ENCODE peak calls at places on chromosomes 3 and 15, in seven cellular contexts. U is NB4; A is omental fat pad; Y is neural crest cell; S is choroid plexus epithelial cell; Q is cardiac muscle cell; D is CD8-positive, alpha-beta T cell. G is an unnamed sample.

GRCh38 chr15:58346361-58346760 is 85.4 kb upstream of the LIPC start:
- DNase-seq in Y (no peak), U (no peak), D (no peak), S (peak), Q (peak), A (no peak), G (no peak)

GRCh38 chr15:86002444-86002843 is 77.2 kb upstream of the AGBL1 start:
- DNase-seq in S (no peak), A (no peak), U (no peak), Y (no peak), D (no peak), Q (no peak), G (no peak)

GRCh38 chr3:100561459-100562158 is 47.8 kb upstream of the ADGRG7 start:
- DNase-seq in U (no peak), S (peak), A (no peak), Q (peak), Y (no peak), D (no peak), G (no peak)

GRCh38 chr15:47570451-47570850 is 146.9 kb upstream of the SEMA6D start:
- DNase-seq in Y (no peak), D (no peak), A (no peak), Q (no peak), S (no peak), U (no peak), G (no peak)

GRCh38 chr15:69996321-69996720 is 101.4 kb downstream of the TLE3 start:
- DNase-seq in D (no peak), Y (no peak), A (no peak), Q (no peak), S (no peak), U (no peak), G (no peak)

GRCh38 chr3:24810881-24811280 is 316.2 kb upstream of the THRB start:
- DNase-seq in S (peak), Q (peak), Y (no peak), U (no peak), A (no peak), D (no peak), G (no peak)

GRCh38 chr15:63973212-63974009 is 72.9 kb downstream of the DAPK2 start:
- DNase-seq in D (no peak), A (no peak), S (peak), Y (no peak), U (no peak), Q (no peak), G (peak)

GRCh38 chr3:38707730-38708129 is 58.2 kb upstream of the SCN5A start:
- DNase-seq in Y (no peak), S (peak), U (peak), D (no peak), Q (no peak), A (no peak), G (no peak)

GRCh38 chr15:90706394-90707327 is 10.5 kb upstream of the BLM start:
- DNase-seq in Q (no peak), A (no peak), D (no peak), U (no peak), Y (no peak), S (no peak), G (peak)

GRCh38 chr3:107684431-107684925 is 161.7 kb downstream of the BBX start:
- DNase-seq in U (no peak), Q (peak), Y (no peak), A (no peak), D (no peak), S (no peak), G (no peak)

GRCh38 chr15:95536638-95537037 is 793.9 kb upstream of the NR2F2 start:
- DNase-seq in Y (no peak), U (no peak), S (no peak), D (no peak), Q (no peak), A (no peak), G (no peak)

GRCh38 chr15:93029613-93030429 is 59.2 kb downstream of the RGMA start:
- DNase-seq in Q (peak), U (no peak), A (no peak), D (no peak), S (peak), Y (no peak), G (peak)

GRCh38 chr3:173066044-173066679 is 74.9 kb downstream of the SPATA16 start:
- DNase-seq in U (no peak), Y (no peak), Q (peak), D (no peak), A (no peak), S (peak), G (no peak)

GRCh38 chr15:41832875-41833274 is 5.0 kb downstream of the JMJD7 start:
- DNase-seq in S (no peak), Y (no peak), D (no peak), U (no peak), A (no peak), Q (no peak), G (no peak)

GRCh38 chr3:165233521-165234195 is 37.5 kb upstream of the SLITRK3 start:
- DNase-seq in Q (peak), S (peak), Y (no peak), A (no peak), U (no peak), D (no peak), G (no peak)

GRCh38 chr3:13102386-13103345 is 29.4 kb upstream of the IQSEC1 start:
- DNase-seq in Q (no peak), A (no peak), S (no peak), D (no peak), Y (no peak), U (no peak), G (no peak)

GRCh38 chr15:26037369-26037768 is 174.2 kb upstream of the ATP10A start:
- DNase-seq in A (no peak), S (no peak), U (no peak), D (no peak), Y (no peak), Q (no peak), G (no peak)
- TF ChIP-seq CTCF in A (no peak), S (no peak), U (no peak), D (no peak), Y (peak), Q (no peak), G (peak)

GRCh38 chr3:7787871-7788828 is 713.5 kb upstream of the LMCD1 start:
- DNase-seq in Q (peak), A (no peak), D (no peak), S (peak), U (no peak), Y (no peak), G (no peak)
- TF ChIP-seq CTCF in Q (no peak), A (no peak), D (no peak), S (no peak), U (no peak), Y (no peak), G (no peak)

DNA sequence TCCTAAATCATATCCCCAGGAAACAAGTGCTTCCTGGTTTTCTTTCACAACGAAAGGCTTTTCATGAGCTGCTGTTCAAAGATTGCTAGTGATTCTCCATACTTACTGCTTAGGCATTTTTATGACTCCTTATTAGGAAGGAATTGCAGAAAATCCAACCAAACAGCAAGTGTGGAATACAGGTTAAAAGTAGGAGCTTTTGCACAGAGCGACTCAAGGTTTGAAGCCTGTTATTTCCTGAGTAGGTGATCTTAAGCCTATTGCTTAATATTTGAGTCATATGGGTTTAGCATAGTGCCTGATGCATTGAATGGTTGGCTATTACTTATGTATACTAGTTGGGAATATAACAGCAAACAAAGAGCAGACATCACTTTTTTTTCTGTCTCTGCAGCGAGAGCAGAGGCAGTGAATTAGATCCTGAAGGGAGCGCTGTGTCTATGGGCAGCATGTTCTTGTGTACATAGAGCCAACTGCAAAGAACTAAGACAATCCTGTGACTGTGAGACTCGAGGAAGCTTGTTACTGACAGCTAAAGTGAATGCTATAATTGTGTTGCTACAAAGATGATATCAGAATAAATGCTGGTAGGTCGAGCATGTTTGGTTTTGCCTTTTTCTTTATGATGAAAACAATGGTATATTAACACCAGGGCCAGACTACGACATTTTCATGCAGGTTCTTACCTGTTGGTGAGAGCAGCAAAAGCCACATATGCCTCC is 6.3 kb downstream of the TM4SF1 start:
- DNase-seq in Q (peak), S (peak), Y (no peak), D (no peak), U (peak), A (no peak), G (no peak)
- TF ChIP-seq CTCF in Q (no peak), S (peak), Y (no peak), D (no peak), U (no peak), A (no peak), G (no peak)

GRCh38 chr15:78434134-78434533 is 3.9 kb upstream of the IREB2 start:
- DNase-seq in Y (no peak), A (no peak), S (no peak), U (no peak), Q (no peak), D (no peak), G (no peak)

GRCh38 chr15:78440375-78441373 is 2.7 kb downstream of the IREB2 start:
- DNase-seq in D (no peak), U (no peak), Y (no peak), Q (no peak), A (no peak), S (no peak), G (no peak)

GRCh38 chr15:78437107-78437761 is 782 bp upstream of the IREB2 start:
- DNase-seq in S (no peak), Q (no peak), Y (no peak), D (no peak), U (no peak), A (no peak), G (no peak)

GRCh38 chr15:78438595-78439285 is 724 bp downstream of the IREB2 start:
- DNase-seq in D (peak), A (no peak), U (peak), S (peak), Y (peak), Q (peak), G (peak)

DNA sequence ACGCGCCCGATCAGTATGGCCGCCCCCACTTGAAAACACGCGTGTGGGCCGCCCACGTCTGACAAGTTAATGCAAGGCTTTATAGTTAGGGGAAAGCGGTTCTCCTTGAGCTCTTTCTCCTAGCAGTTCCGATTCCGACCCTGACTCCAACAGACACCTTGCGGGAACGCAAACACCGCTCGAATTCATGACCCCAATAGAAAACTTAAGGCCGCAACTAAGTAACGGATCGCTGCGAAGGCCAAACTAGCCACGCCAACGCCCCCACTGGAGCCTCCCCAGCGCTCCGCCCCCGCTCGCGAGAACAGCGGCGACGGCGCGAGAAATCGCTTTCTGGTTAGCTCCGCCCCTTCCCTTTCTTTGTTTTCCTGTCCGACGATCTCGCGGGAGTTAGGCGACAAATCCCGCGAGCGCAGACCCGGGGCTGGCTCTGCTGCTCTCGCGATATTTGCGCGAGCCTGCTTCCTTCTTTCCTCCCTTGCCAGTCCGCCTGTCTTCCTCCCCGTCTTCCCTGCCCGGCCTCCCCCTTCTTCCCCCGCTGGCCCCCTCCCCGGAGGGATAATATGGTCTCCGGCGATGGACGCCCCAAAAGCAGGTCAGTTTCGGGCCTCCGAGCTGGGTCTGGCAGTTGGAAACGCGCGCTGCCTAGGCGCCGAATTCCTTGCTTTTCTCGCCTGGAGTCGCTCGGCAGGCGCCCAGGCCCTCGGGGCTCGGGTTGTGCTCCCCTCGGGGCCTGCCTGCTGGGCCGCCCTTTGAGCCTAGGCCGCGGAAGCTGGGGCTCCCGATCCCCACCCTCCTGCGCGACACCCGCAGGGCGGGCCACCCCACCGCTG is at the start of gene IREB2:
- DNase-seq in U (peak), D (peak), Y (peak), A (peak), S (peak), Q (peak), G (peak)
- TF ChIP-seq CTCF in U (no peak), D (no peak), Y (no peak), A (no peak), S (no peak), Q (no peak), G (no peak)

DNA sequence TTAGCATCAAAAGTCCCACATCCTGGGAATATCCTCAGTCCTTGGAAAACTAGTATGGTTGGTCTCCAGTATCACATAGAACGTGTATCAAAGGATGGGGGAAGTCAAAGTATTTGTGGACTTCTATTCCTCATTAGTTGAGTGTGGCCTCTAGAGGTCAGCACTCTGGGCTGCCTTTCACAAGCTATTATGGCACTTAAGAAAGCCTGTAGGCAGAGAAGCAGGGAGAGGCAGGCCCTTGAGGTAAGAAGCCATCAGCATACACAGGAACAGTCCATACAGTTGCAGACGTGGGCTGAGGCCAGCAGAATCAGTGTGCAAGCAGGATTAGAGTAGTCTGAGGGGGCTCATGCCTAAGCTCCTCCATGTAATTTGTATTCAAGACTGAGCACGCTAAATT is 341.7 kb downstream of the CLSTN2 start:
- DNase-seq in U (peak), D (no peak), Y (peak), Q (peak), S (peak), A (no peak), G (no peak)
- TF ChIP-seq CTCF in U (peak), D (no peak), Y (peak), Q (peak), S (peak), A (no peak), G (peak)

GRCh38 chr3:163721596-163721995 is 1356.7 kb downstream of the SI start:
- DNase-seq in S (no peak), Q (no peak), U (no peak), D (no peak), Y (no peak), A (no peak), G (no peak)
- TF ChIP-seq CTCF in S (no peak), Q (no peak), U (no peak), D (no peak), Y (no peak), A (no peak), G (no peak)

DNA sequence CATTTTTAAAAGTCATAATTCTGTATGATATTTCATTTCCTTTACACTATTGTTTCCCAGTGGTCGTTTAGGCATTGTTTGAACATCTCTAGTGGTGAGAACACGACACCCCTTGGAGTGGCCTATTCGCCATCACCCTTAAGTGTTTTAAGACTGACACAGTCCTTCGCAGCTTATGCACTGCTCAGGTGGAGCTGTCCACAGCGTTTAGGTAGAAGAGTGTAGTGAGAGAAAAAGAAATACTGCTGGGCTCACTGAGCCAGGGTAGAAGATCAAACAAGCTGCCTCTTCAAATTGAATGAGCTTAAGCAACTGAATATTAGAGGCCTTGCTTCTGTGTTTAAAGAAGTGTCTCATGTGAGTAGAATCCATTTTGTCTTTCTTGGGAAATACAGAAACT is 156.1 kb downstream of the P3H2 start:
- DNase-seq in Q (no peak), A (no peak), U (no peak), S (no peak), D (no peak), Y (no peak), G (no peak)
- TF ChIP-seq CTCF in Q (no peak), A (no peak), U (no peak), S (no peak), D (no peak), Y (no peak), G (no peak)

DNA sequence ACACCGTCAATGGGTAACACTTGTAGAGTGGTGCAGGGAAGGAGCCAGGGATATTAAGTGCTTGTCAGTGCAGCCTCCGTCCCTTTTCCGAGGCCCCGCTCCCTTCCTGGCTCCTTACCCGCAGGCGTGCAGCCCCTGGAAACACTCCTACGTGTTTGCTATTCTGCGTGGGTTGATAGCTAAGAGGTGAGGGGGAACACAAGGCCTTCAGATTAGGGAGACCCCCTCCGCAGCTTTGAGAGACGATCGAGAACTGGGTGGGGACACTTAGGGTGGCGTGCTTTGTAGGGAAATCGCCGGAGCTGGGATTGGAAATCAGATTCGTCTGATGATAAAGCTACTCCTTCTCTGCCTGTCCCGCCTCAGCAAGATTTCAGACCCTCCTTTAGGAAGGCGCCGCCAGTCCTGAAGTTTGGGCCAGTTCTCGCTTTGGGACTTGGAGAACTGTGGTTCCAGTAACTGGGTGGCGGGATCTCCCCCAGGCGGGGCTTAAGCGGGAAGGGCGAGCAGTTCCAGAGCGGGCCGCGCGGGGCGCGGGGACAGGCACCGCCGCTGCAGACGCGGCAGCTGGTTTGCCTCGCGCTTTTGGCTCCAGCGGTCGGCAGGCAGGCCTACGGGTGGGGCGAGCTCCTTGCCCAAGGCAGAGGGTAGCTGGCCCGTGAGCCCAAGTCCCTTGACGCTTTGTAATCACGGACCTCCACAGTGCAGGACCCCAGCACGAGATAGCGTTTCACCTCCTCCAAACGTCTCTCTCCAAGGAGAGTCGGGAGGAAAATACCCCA is 8.0 kb upstream of the FAM107A start:
- DNase-seq in Y (peak), A (peak), Q (peak), S (peak), D (peak), U (peak), G (peak)
- TF ChIP-seq CTCF in Y (peak), A (no peak), Q (peak), S (peak), D (peak), U (peak), G (peak)

DNA sequence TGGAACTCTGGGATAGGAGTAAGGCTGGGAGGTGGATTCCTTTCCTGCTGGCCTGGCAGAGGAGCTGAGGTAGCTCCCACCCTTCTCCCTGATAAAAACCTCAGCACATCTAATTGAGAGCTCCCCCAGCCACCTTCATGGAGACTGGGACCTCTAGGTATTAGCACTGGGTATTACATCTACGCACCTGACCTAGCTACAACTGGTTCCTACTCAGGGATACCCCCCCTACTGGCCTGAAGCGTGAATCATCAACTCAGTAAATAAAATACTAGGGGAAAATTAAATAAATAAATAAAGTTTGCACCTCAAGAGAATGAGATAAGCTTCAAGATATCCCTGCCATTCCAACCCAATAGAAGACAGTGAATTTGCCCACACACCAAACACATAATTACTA is 140.4 kb downstream of the NEK10 start:
- DNase-seq in S (no peak), Y (no peak), A (no peak), Q (no peak), D (no peak), U (peak), G (no peak)
- TF ChIP-seq CTCF in S (peak), Y (peak), A (no peak), Q (no peak), D (no peak), U (peak), G (no peak)

G was measured in osteocyte.